ENCODE peak calls at places on chromosomes 1 and 21, in six cellular contexts. K, D, F, V, N and S are unnamed samples.

GRCh38 chr1:160205974-160206369 is 788 bp downstream of the PEA15 start:
- DNase-seq in K (peak; percentile 67), D (peak; percentile 64), F (peak; percentile 61), V (peak; percentile 46), N (peak; percentile 23), S (no peak)

GRCh38 chr1:62993844-62994243 is 209.9 kb downstream of the ATG4C start:
- DNase-seq in K (no peak), D (no peak), F (no peak), V (no peak), N (no peak), S (no peak)

GRCh38 chr1:30656171-30656940 is 67.0 kb downstream of the MATN1 start:
- DNase-seq in K (no peak), D (no peak), F (no peak), V (no peak), N (no peak), S (no peak)

GRCh38 chr1:81549588-81550127 is 251.1 kb upstream of the ADGRL2 start:
- DNase-seq in K (peak; percentile 50), D (peak; percentile 63), F (peak; percentile 18), V (peak; percentile 72), N (no peak), S (no peak)

GRCh38 chr1:167455786-167456446 is 62.4 kb downstream of the CD247 start:
- DNase-seq in K (no peak), D (peak; percentile 69), F (peak; percentile 78), V (peak; percentile 4), N (no peak), S (peak; percentile 35)

GRCh38 chr21:44793269-44794030 is 8.2 kb downstream of the UBE2G2 start:
- DNase-seq in K (peak; percentile 52), D (peak; percentile 64), F (peak; percentile 86), V (peak; percentile 65), N (peak; percentile 69), S (peak; percentile 55)

GRCh38 chr1:38918568-38918967 is 23.1 kb downstream of the RHBDL2 start:
- DNase-seq in K (peak; percentile 16), D (peak; percentile 13), F (no peak), V (no peak), N (no peak), S (no peak)

GRCh38 chr1:20409017-20409416 is 77.0 kb downstream of the CAMK2N1 start:
- DNase-seq in K (no peak), D (no peak), F (no peak), V (no peak), N (no peak), S (no peak)

GRCh38 chr1:67430358-67431155 is at the start of gene SERBP1:
- DNase-seq in K (peak; percentile 92), D (peak; percentile 99), F (peak; percentile 94), V (peak; percentile 96), N (peak; percentile 92), S (peak; percentile 94)
- TF ChIP-seq CTCF in K (no peak), D (no peak), F (no peak), V (no peak), N (no peak), S (no peak)

DNA sequence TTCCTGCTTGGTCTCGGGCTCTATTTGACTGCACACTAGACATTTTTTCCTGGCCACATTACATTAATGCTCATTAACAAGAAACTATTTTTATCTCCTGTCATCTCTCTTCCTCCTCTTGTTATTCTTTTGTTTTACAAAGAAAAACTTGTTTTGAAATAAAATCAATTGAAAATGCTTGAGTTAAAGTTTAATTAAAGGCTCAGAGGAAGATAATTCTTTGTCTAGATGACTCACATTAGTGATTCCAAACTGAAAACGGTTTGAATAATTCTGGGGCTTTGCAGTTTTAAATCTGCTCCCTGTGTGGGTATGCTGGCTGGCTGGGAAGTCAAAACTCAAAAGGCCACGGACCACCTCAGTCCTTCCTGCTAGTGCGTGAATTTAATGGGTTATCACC is 29.6 kb downstream of the RGS5 start:
- DNase-seq in K (no peak), D (no peak), F (no peak), V (peak; percentile 19), N (no peak), S (no peak)
- TF ChIP-seq CTCF in K (no peak), D (no peak), F (no peak), V (no peak), N (no peak), S (no peak)

GRCh38 chr1:209029737-209030136 is 553.8 kb upstream of the CAMK1G start:
- DNase-seq in K (no peak), D (no peak), F (peak; percentile 15), V (no peak), N (no peak), S (no peak)
- TF ChIP-seq CTCF in K (peak; percentile 29), D (no peak), F (peak; percentile 51), V (peak; percentile 19), N (peak; percentile 58), S (no peak)

GRCh38 chr1:6959491-6959890 is 174.2 kb downstream of the CAMTA1 start:
- DNase-seq in K (no peak), D (no peak), F (no peak), V (no peak), N (no peak), S (no peak)
- TF ChIP-seq CTCF in K (no peak), D (no peak), F (no peak), V (no peak), N (no peak), S (no peak)

DNA sequence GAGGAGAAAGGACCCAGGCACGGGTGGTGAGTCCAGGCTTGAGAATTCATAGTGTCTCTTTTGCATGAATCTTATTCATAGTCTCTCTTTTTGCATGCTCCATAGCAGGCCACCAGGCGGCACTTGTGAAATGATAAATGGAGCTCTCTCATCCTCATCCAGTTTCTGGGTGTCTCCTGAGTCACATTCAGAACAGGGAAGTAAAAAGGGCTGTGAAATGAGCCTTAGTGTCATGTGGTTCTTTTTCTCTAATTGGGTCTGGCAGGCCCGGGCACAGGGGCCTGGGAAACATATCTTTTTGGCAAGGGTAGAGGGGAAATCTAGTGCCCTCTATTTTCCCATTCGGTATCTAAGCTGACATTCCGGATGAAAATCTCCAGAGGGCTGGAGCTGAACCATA is 19.1 kb upstream of the NCF2 start:
- DNase-seq in K (peak; percentile 87), D (peak; percentile 83), F (peak; percentile 49), V (peak; percentile 71), N (peak; percentile 37), S (no peak)
- TF ChIP-seq CTCF in K (peak; percentile 69), D (peak; percentile 64), F (peak; percentile 80), V (peak; percentile 63), N (peak; percentile 66), S (no peak)

DNA sequence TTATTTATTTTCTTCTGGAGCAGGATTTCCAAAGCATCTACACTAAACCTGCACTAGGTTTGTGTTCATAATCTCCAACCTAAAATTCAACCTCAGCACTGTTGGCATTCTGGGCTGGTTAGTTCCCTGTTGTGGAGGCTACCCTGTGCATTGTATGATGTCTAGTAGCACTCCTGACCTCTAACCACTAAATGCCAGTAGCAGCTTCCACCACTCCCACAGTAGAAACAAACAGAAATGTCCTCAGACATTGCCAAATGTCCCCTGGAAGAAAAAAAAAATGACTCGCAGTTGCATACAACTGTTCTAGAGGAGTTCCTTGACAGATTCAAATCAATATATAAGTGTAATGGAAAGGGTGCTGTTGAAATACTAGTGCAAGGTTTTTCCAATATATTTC is 18.9 kb downstream of the GRIK1 start:
- DNase-seq in K (no peak), D (no peak), F (no peak), V (peak; percentile 8), N (no peak), S (no peak)
- TF ChIP-seq CTCF in K (no peak), D (no peak), F (no peak), V (no peak), N (no peak), S (no peak)

GRCh38 chr21:34133802-34134201 is 60.4 kb downstream of the MRPS6 start:
- DNase-seq in K (no peak), D (no peak), F (no peak), V (no peak), N (no peak), S (no peak)
- TF ChIP-seq CTCF in K (peak; percentile 22), D (no peak), F (peak; percentile 30), V (peak; percentile 26), N (peak; percentile 70), S (peak; percentile 65)